ENCODE peak calls at places on chromosomes 4 and X, in six cellular contexts. B, T, W, S, L and R are unnamed samples.

GRCh38 chr4:143728171-143728570 is 27.7 kb upstream of the FREM3 start:
- DNase-seq in B (peak), T (peak), W (no peak), S (peak), L (no peak), R (no peak)

GRCh38 chr4:101856149-101856548 is 65.6 kb downstream of the BANK1 start:
- DNase-seq in B (no peak), T (no peak), W (no peak), S (no peak), L (no peak), R (peak)

GRCh38 chr4:21979196-21979595 is 30.6 kb upstream of the KCNIP4 start:
- DNase-seq in B (no peak), T (no peak), W (no peak), S (no peak), L (no peak), R (no peak)

GRCh38 chrX:64206556-64207162 is 1.2 kb upstream of the AMER1 start:
- DNase-seq in B (no peak), T (peak), W (no peak), S (no peak), L (no peak), R (peak)

GRCh38 chr4:825063-825968 is 613 bp downstream of the CPLX1 start:
- DNase-seq in B (no peak), T (peak), W (no peak), S (peak), L (peak), R (no peak)

GRCh38 chrX:30504309-30504708 is 73.3 kb downstream of the TASL start:
- DNase-seq in B (peak), T (peak), W (no peak), S (peak), L (no peak), R (peak)

GRCh38 chrX:135688137-135688536 is 25.3 kb upstream of the CT45A1 start:
- DNase-seq in B (no peak), T (no peak), W (no peak), S (peak), L (no peak), R (no peak)

GRCh38 chr4:172963498-172964294 is 204.9 kb upstream of the GALNT7 start:
- DNase-seq in B (no peak), T (no peak), W (no peak), S (no peak), L (no peak), R (no peak)

GRCh38 chr4:18593297-18594002 is 571.9 kb upstream of the LCORL start:
- DNase-seq in B (peak), T (peak), W (peak), S (peak), L (peak), R (peak)

GRCh38 chr4:20394471-20394870 is 142.8 kb downstream of the SLIT2 start:
- DNase-seq in B (no peak), T (no peak), W (no peak), S (no peak), L (no peak), R (no peak)

GRCh38 chr4:125547842-125548241 is 233.1 kb downstream of the FAT4 start:
- DNase-seq in B (no peak), T (peak), W (no peak), S (no peak), L (no peak), R (no peak)

GRCh38 chr4:5566526-5566925 is 141.8 kb downstream of the EVC2 start:
- DNase-seq in B (no peak), T (no peak), W (no peak), S (no peak), L (no peak), R (no peak)

GRCh38 chr4:13522282-13523104 is 21.8 kb downstream of the NKX3-2 start:
- DNase-seq in B (no peak), T (no peak), W (no peak), S (no peak), L (peak), R (no peak)

GRCh38 chr4:77001907-77002306 is 52.4 kb downstream of the SEPTIN11 start:
- DNase-seq in B (peak), T (peak), W (no peak), S (peak), L (no peak), R (peak)

GRCh38 chrX:73851014-73852009 is 288.3 kb downstream of the CHIC1 start:
- DNase-seq in B (no peak), T (no peak), W (no peak), S (no peak), L (peak), R (peak)

GRCh38 chr4:3860913-3861636 is 94.9 kb downstream of the ADRA2C start:
- DNase-seq in B (no peak), T (no peak), W (no peak), S (no peak), L (no peak), R (no peak)

GRCh38 chrX:153766871-153767673 is 3.0 kb downstream of the PLXNB3 start:
- DNase-seq in B (no peak), T (no peak), W (no peak), S (no peak), L (no peak), R (no peak)